ENCODE peak calls at places on chromosomes 13 and 19, in eight cellular contexts. One of them, this sample, is unnamed.

GRCh38 chr13:114118763-114119123 is 13.7 kb downstream of the RASA3 start:
- DNase-seq in AG09319: no peak
- DNase-seq in left cardiac atrium: peak
- DNase-seq in sciatic nerve: no peak
- DNase-seq in NCI-H345: no peak
- DNase-seq in NCI-H2029: no peak
- DNase-seq in cardiac septum: no peak
- DNase-seq in tibial nerve: no peak
- DNase-seq in this sample: peak

GRCh38 chr19:8334458-8335342 is 8.4 kb downstream of the KANK3 start:
- DNase-seq in cardiac septum: no peak
- DNase-seq in sciatic nerve: no peak
- DNase-seq in AG09319: no peak
- DNase-seq in NCI-H2029: peak
- DNase-seq in tibial nerve: no peak
- DNase-seq in NCI-H345: peak
- DNase-seq in left cardiac atrium: peak
- DNase-seq in this sample: peak

GRCh38 chr19:42120276-42121010 is 11.8 kb downstream of the POU2F2 start:
- DNase-seq in left cardiac atrium: no peak
- DNase-seq in NCI-H345: no peak
- DNase-seq in sciatic nerve: no peak
- DNase-seq in cardiac septum: no peak
- DNase-seq in AG09319: no peak
- DNase-seq in NCI-H2029: no peak
- DNase-seq in tibial nerve: no peak
- DNase-seq in this sample: no peak

GRCh38 chr13:45564108-45564507 is 51.4 kb downstream of the ERICH6B start:
- DNase-seq in AG09319: no peak
- DNase-seq in cardiac septum: no peak
- DNase-seq in tibial nerve: no peak
- DNase-seq in left cardiac atrium: no peak
- DNase-seq in NCI-H345: peak
- DNase-seq in sciatic nerve: no peak
- DNase-seq in NCI-H2029: peak
- DNase-seq in this sample: no peak

GRCh38 chr13:19836472-19836871 is 27.0 kb downstream of the ZMYM5 start:
- DNase-seq in tibial nerve: no peak
- DNase-seq in left cardiac atrium: no peak
- DNase-seq in cardiac septum: no peak
- DNase-seq in NCI-H2029: no peak
- DNase-seq in AG09319: no peak
- DNase-seq in sciatic nerve: no peak
- DNase-seq in NCI-H345: no peak
- DNase-seq in this sample: no peak

GRCh38 chr19:13817615-13818371 is 22.6 kb downstream of the ZSWIM4 start:
- DNase-seq in AG09319: no peak
- DNase-seq in tibial nerve: no peak
- DNase-seq in sciatic nerve: no peak
- DNase-seq in left cardiac atrium: peak
- DNase-seq in NCI-H2029: peak
- DNase-seq in cardiac septum: no peak
- DNase-seq in NCI-H345: no peak
- DNase-seq in this sample: no peak

GRCh38 chr19:55196803-55197202 is 12.5 kb downstream of the PTPRH start:
- DNase-seq in sciatic nerve: no peak
- DNase-seq in left cardiac atrium: no peak
- DNase-seq in NCI-H2029: no peak
- DNase-seq in tibial nerve: no peak
- DNase-seq in cardiac septum: no peak
- DNase-seq in AG09319: no peak
- DNase-seq in NCI-H345: no peak
- DNase-seq in this sample: no peak

GRCh38 chr13:60591348-60591747 is 194.3 kb downstream of the TDRD3 start:
- DNase-seq in NCI-H345: no peak
- DNase-seq in AG09319: peak
- DNase-seq in cardiac septum: no peak
- DNase-seq in NCI-H2029: no peak
- DNase-seq in sciatic nerve: no peak
- DNase-seq in tibial nerve: no peak
- DNase-seq in left cardiac atrium: no peak
- DNase-seq in this sample: no peak

GRCh38 chr13:95704510-95704909 is 27.6 kb downstream of the DNAJC3 start:
- DNase-seq in NCI-H2029: no peak
- DNase-seq in cardiac septum: no peak
- DNase-seq in NCI-H345: peak
- DNase-seq in AG09319: no peak
- DNase-seq in sciatic nerve: no peak
- DNase-seq in tibial nerve: no peak
- DNase-seq in left cardiac atrium: no peak
- DNase-seq in this sample: no peak

GRCh38 chr13:61908906-61909305 is 493.3 kb upstream of the PCDH20 start:
- DNase-seq in tibial nerve: no peak
- DNase-seq in cardiac septum: no peak
- DNase-seq in AG09319: no peak
- DNase-seq in sciatic nerve: no peak
- DNase-seq in NCI-H2029: no peak
- DNase-seq in left cardiac atrium: no peak
- DNase-seq in NCI-H345: no peak
- DNase-seq in this sample: no peak

GRCh38 chr13:80215368-80215767 is 125.6 kb downstream of the SPRY2 start:
- DNase-seq in sciatic nerve: no peak
- DNase-seq in cardiac septum: no peak
- DNase-seq in NCI-H345: no peak
- DNase-seq in tibial nerve: no peak
- DNase-seq in left cardiac atrium: no peak
- DNase-seq in NCI-H2029: no peak
- DNase-seq in AG09319: peak
- DNase-seq in this sample: no peak

GRCh38 chr19:33005440-33005839 is 33.4 kb downstream of the FAAP24 start:
- DNase-seq in NCI-H345: peak
- DNase-seq in cardiac septum: no peak
- DNase-seq in left cardiac atrium: no peak
- DNase-seq in tibial nerve: no peak
- DNase-seq in AG09319: no peak
- DNase-seq in NCI-H2029: peak
- DNase-seq in sciatic nerve: no peak
- DNase-seq in this sample: no peak

GRCh38 chr19:54448037-54448773 is 794 bp upstream of the LENG8 start:
- DNase-seq in AG09319: no peak
- DNase-seq in tibial nerve: peak
- DNase-seq in sciatic nerve: no peak
- DNase-seq in NCI-H2029: peak
- DNase-seq in left cardiac atrium: peak
- DNase-seq in NCI-H345: peak
- DNase-seq in cardiac septum: peak
- DNase-seq in this sample: peak

GRCh38 chr13:98878421-98879126 is 99.3 kb downstream of the DOCK9 start:
- DNase-seq in tibial nerve: no peak
- DNase-seq in cardiac septum: no peak
- DNase-seq in AG09319: no peak
- DNase-seq in left cardiac atrium: no peak
- DNase-seq in NCI-H2029: no peak
- DNase-seq in sciatic nerve: no peak
- DNase-seq in NCI-H345: no peak
- DNase-seq in this sample: no peak

GRCh38 chr19:11452814-11453335 is 17.4 kb downstream of the PRKCSH start:
- DNase-seq in NCI-H2029: no peak
- DNase-seq in tibial nerve: no peak
- DNase-seq in left cardiac atrium: no peak
- DNase-seq in cardiac septum: no peak
- DNase-seq in AG09319: no peak
- DNase-seq in NCI-H345: no peak
- DNase-seq in sciatic nerve: no peak
- DNase-seq in this sample: no peak

GRCh38 chr19:47102561-47103135 is 10.9 kb downstream of the ZC3H4 start:
- DNase-seq in sciatic nerve: no peak
- DNase-seq in cardiac septum: no peak
- DNase-seq in AG09319: no peak
- DNase-seq in NCI-H345: no peak
- DNase-seq in NCI-H2029: no peak
- DNase-seq in tibial nerve: no peak
- DNase-seq in left cardiac atrium: no peak
- DNase-seq in this sample: no peak

GRCh38 chr13:89401209-89401810 is 1730.1 kb downstream of the SLITRK5 start:
- DNase-seq in tibial nerve: no peak
- DNase-seq in sciatic nerve: no peak
- DNase-seq in left cardiac atrium: no peak
- DNase-seq in AG09319: peak
- DNase-seq in NCI-H345: no peak
- DNase-seq in cardiac septum: no peak
- DNase-seq in NCI-H2029: no peak
- DNase-seq in this sample: no peak